ENCODE peak calls at places on chromosomes 6 and 20, in four cellular contexts. One of them, this sample, is unnamed.

GRCh38 chr6:128710305-128710704 is 172.6 kb upstream of the LAMA2 start:
- DNase-seq in GM12878: no peak
- DNase-seq in K562: no peak
- DNase-seq in HL-60: no peak
- DNase-seq in this sample: no peak

GRCh38 chr6:79384845-79385244 is 150.4 kb upstream of the HMGN3 start:
- DNase-seq in HL-60: no peak
- DNase-seq in K562: no peak
- DNase-seq in GM12878: no peak
- DNase-seq in this sample: no peak

GRCh38 chr6:31558631-31559500 is 11.5 kb downstream of the NFKBIL1 start:
- DNase-seq in HL-60: peak
- DNase-seq in GM12878: peak
- DNase-seq in K562: peak
- DNase-seq in this sample: peak

GRCh38 chr20:51156041-51156795 is 133.3 kb upstream of the KCNG1 start:
- DNase-seq in HL-60: no peak
- DNase-seq in GM12878: no peak
- DNase-seq in K562: no peak
- DNase-seq in this sample: no peak

GRCh38 chr6:39280247-39280731 is 33.9 kb downstream of the KCNK17 start:
- DNase-seq in GM12878: no peak
- DNase-seq in HL-60: no peak
- DNase-seq in K562: peak
- DNase-seq in this sample: no peak

GRCh38 chr20:21507275-21508229 is 6.3 kb downstream of the NKX2-2 start:
- DNase-seq in HL-60: no peak
- DNase-seq in GM12878: no peak
- DNase-seq in K562: no peak
- DNase-seq in this sample: peak

GRCh38 chr6:134637847-134638438 is 312.0 kb downstream of the ALDH8A1 start:
- DNase-seq in HL-60: no peak
- DNase-seq in K562: no peak
- DNase-seq in GM12878: no peak
- DNase-seq in this sample: no peak

GRCh38 chr6:83911278-83911677 is 51.8 kb downstream of the CYB5R4 start:
- DNase-seq in K562: no peak
- DNase-seq in GM12878: no peak
- DNase-seq in HL-60: no peak
- DNase-seq in this sample: no peak

GRCh38 chr6:156948807-156949206 is 171.6 kb downstream of the ARID1B start:
- DNase-seq in K562: no peak
- DNase-seq in HL-60: no peak
- DNase-seq in GM12878: no peak
- DNase-seq in this sample: no peak

GRCh38 chr20:56793916-56794315 is 164.8 kb downstream of the TFAP2C start:
- DNase-seq in GM12878: no peak
- DNase-seq in K562: no peak
- DNase-seq in HL-60: no peak
- DNase-seq in this sample: no peak

GRCh38 chr6:57324538-57324937 is 7.1 kb downstream of the PRIM2 start:
- DNase-seq in HL-60: no peak
- DNase-seq in GM12878: no peak
- DNase-seq in K562: no peak
- DNase-seq in this sample: no peak

GRCh38 chr6:44386929-44387345 is 569 bp upstream of the CDC5L start:
- DNase-seq in HL-60: no peak
- DNase-seq in K562: peak
- DNase-seq in GM12878: no peak
- DNase-seq in this sample: no peak

GRCh38 chr20:49276201-49276894 is 1.5 kb downstream of the ZNFX1 start:
- DNase-seq in GM12878: no peak
- DNase-seq in HL-60: peak
- DNase-seq in K562: no peak
- DNase-seq in this sample: no peak

GRCh38 chr20:35363190-35363589 is 48.6 kb downstream of the UQCC1 start:
- DNase-seq in HL-60: no peak
- DNase-seq in GM12878: no peak
- DNase-seq in K562: no peak
- DNase-seq in this sample: no peak

GRCh38 chr6:19525673-19526072 is 311.5 kb upstream of the ID4 start:
- DNase-seq in GM12878: no peak
- DNase-seq in HL-60: no peak
- DNase-seq in K562: no peak
- DNase-seq in this sample: no peak

GRCh38 chr20:24603454-24603853 is 134.0 kb downstream of the SYNDIG1 start:
- DNase-seq in K562: no peak
- DNase-seq in GM12878: no peak
- DNase-seq in HL-60: no peak
- DNase-seq in this sample: no peak

GRCh38 chr6:33577718-33578117 is 2.4 kb downstream of the BAK1 start:
- DNase-seq in K562: no peak
- DNase-seq in GM12878: no peak
- DNase-seq in HL-60: no peak
- DNase-seq in this sample: no peak

GRCh38 chr20:49496526-49497216 is 14.2 kb upstream of the KCNB1 start:
- DNase-seq in K562: no peak
- DNase-seq in HL-60: no peak
- DNase-seq in GM12878: no peak
- DNase-seq in this sample: no peak

GRCh38 chr6:46605091-46605797 is 47.4 kb downstream of the CYP39A1 start:
- DNase-seq in K562: no peak
- DNase-seq in HL-60: no peak
- DNase-seq in GM12878: peak
- DNase-seq in this sample: no peak

GRCh38 chr20:31790401-31790800 is 28.8 kb upstream of the MYLK2 start:
- DNase-seq in K562: no peak
- DNase-seq in GM12878: no peak
- DNase-seq in HL-60: no peak
- DNase-seq in this sample: no peak
- TF ChIP-seq POLR2AphosphoS5 in K562: no peak
- TF ChIP-seq POLR2AphosphoS5 in GM12878: no peak
- TF ChIP-seq POLR2AphosphoS5 in HL-60: no peak
- TF ChIP-seq POLR2AphosphoS5 in this sample: no peak

GRCh38 chr6:73738367-73739028 is 42.5 kb downstream of the CD109 start:
- DNase-seq in HL-60: no peak
- DNase-seq in GM12878: no peak
- DNase-seq in K562: no peak
- DNase-seq in this sample: no peak

GRCh38 chr6:73743556-73743955 is 47.6 kb downstream of the CD109 start:
- DNase-seq in HL-60: no peak
- DNase-seq in K562: no peak
- DNase-seq in GM12878: no peak
- DNase-seq in this sample: no peak

GRCh38 chr6:73742433-73742832 is 46.4 kb downstream of the CD109 start:
- DNase-seq in HL-60: no peak
- DNase-seq in K562: no peak
- DNase-seq in GM12878: no peak
- DNase-seq in this sample: no peak

GRCh38 chr6:73734843-73735453 is 38.9 kb downstream of the CD109 start:
- DNase-seq in GM12878: no peak
- DNase-seq in HL-60: no peak
- DNase-seq in K562: no peak
- DNase-seq in this sample: no peak

GRCh38 chr6:73739097-73739496 is 43.1 kb downstream of the CD109 start:
- DNase-seq in GM12878: no peak
- DNase-seq in K562: peak
- DNase-seq in HL-60: peak
- DNase-seq in this sample: no peak
- TF ChIP-seq SPI1 in GM12878: no peak
- TF ChIP-seq SPI1 in K562: no peak
- TF ChIP-seq SPI1 in HL-60: no peak
- TF ChIP-seq SPI1 in this sample: no peak

GRCh38 chr6:43007126-43007525 is 6.6 kb downstream of the MEA1 start:
- DNase-seq in K562: no peak
- DNase-seq in HL-60: no peak
- DNase-seq in GM12878: no peak
- DNase-seq in this sample: no peak
- TF ChIP-seq POLR2AphosphoS5 in K562: no peak
- TF ChIP-seq POLR2AphosphoS5 in HL-60: no peak
- TF ChIP-seq POLR2AphosphoS5 in GM12878: no peak
- TF ChIP-seq POLR2AphosphoS5 in this sample: no peak

DNA sequence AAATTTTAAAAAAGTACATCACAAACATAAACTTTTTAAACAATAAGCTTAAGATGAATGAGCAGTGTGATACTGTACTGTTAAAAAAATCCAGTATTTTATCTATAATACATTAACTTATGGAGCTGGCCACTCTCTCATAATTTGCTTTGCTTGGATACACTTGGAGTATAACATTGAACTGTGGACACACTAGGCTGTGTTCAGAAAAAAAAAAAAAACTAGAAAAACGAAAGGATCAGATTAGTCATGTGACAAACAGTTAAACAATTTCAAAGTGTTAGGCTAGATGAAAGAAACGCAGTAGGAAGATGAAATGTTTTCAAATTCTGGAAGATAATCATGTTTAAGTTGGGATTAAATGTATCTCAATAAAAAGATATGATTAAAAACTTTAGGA is 220.0 kb downstream of the GRIK2 start:
- DNase-seq in GM12878: no peak
- DNase-seq in K562: no peak
- DNase-seq in HL-60: no peak
- DNase-seq in this sample: no peak
- TF ChIP-seq SPI1 in GM12878: no peak
- TF ChIP-seq SPI1 in K562: no peak
- TF ChIP-seq SPI1 in HL-60: no peak
- TF ChIP-seq SPI1 in this sample: no peak

GRCh38 chr6:16559091-16559490 is 202.2 kb downstream of the ATXN1 start:
- DNase-seq in HL-60: no peak
- DNase-seq in GM12878: no peak
- DNase-seq in K562: no peak
- DNase-seq in this sample: no peak

GRCh38 chr6:16562498-16562897 is 198.8 kb downstream of the ATXN1 start:
- DNase-seq in HL-60: no peak
- DNase-seq in K562: no peak
- DNase-seq in GM12878: no peak
- DNase-seq in this sample: no peak

GRCh38 chr6:16568128-16568527 is 193.1 kb downstream of the ATXN1 start:
- DNase-seq in GM12878: no peak
- DNase-seq in K562: no peak
- DNase-seq in HL-60: no peak
- DNase-seq in this sample: no peak

GRCh38 chr6:16563628-16564240 is 197.5 kb downstream of the ATXN1 start:
- DNase-seq in HL-60: no peak
- DNase-seq in GM12878: no peak
- DNase-seq in K562: no peak
- DNase-seq in this sample: no peak

GRCh38 chr6:16564430-16564829 is 196.8 kb downstream of the ATXN1 start:
- DNase-seq in K562: no peak
- DNase-seq in HL-60: no peak
- DNase-seq in GM12878: no peak
- DNase-seq in this sample: no peak
- TF ChIP-seq POLR2AphosphoS5 in K562: no peak
- TF ChIP-seq POLR2AphosphoS5 in HL-60: no peak
- TF ChIP-seq POLR2AphosphoS5 in GM12878: no peak
- TF ChIP-seq POLR2AphosphoS5 in this sample: no peak

DNA sequence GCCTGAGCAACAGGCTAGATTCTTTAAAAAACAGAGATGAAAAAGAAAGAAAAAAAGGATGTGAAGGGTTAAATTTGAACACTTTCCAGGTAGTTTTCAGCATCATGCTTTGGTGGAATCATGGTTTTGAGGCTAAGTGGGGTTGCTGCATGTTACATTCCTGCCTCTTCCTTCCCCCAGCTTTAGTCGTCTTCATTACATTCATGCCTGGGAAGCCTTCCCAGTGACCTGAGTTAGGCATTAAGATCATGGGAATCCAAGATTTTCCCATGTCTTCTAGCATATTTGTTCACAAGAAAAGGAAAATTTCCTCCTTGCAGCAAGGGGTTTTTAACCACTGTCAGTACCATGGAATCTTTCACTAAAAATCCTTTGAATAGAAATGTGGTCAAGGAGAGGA is 12.0 kb downstream of the TPX2 start:
- DNase-seq in K562: no peak
- DNase-seq in HL-60: no peak
- DNase-seq in GM12878: no peak
- DNase-seq in this sample: no peak
- TF ChIP-seq SPI1 in K562: no peak
- TF ChIP-seq SPI1 in HL-60: no peak
- TF ChIP-seq SPI1 in GM12878: no peak
- TF ChIP-seq SPI1 in this sample: no peak

DNA sequence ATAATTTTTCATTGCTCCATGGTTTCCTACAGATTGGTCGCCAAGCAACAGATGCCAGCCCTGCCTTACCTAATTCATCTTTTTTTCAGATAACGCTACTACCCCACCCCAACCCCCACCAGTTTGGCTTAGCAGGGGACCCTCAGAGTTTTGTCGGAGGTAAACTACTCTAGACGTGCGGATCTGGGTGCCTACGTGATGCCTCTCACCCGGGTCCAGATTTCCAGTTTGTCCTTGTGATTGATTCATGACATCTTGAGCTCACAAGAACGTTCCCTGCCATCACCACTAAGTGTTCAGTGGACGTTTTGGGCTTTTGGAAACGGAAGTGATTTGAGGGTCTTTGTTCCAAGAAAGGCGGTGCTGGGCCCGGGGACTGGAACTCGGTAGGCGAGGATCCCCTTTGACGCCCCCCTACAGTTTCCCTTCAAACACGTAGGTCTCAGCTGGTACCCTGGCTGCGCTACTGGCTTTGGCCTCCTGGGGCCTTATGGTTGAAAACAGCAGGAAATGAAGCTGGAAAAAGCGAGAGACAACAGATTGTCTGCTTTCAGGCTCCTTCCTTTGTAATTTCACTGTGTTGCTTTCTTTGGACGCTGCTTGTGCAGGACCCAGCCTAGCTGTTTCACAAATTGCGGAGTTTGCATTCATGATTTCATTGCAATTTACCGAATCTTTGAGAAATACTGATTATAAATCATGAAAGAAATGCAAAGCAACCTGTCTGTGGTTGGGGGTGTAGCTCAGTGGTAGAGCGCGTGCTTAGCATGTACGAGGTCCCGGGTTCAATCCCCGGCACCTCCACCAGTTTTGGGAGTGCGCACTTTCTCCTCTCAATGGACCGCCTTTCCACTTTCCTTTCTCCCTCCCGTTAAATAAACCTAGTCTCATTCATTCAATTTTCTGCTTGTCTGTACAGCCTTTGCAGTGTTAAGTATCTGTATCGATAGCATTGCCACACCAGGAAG is 81.0 kb downstream of the GPX5 start:
- DNase-seq in K562: peak
- DNase-seq in HL-60: peak
- DNase-seq in GM12878: peak
- DNase-seq in this sample: peak
- TF ChIP-seq POLR2AphosphoS5 in K562: no peak
- TF ChIP-seq POLR2AphosphoS5 in HL-60: no peak
- TF ChIP-seq POLR2AphosphoS5 in GM12878: no peak
- TF ChIP-seq POLR2AphosphoS5 in this sample: no peak

GRCh38 chr6:29749668-29750067 is 26.4 kb downstream of the HLA-F start:
- DNase-seq in HL-60: no peak
- DNase-seq in GM12878: no peak
- DNase-seq in K562: no peak
- DNase-seq in this sample: no peak

GRCh38 chr6:29746846-29747687 is 23.8 kb downstream of the HLA-F start:
- DNase-seq in HL-60: no peak
- DNase-seq in GM12878: no peak
- DNase-seq in K562: no peak
- DNase-seq in this sample: no peak

GRCh38 chr6:29750709-29751108 is 27.5 kb downstream of the HLA-F start:
- DNase-seq in GM12878: no peak
- DNase-seq in HL-60: no peak
- DNase-seq in K562: no peak
- DNase-seq in this sample: no peak

GRCh38 chr6:29747688-29748250 is 24.5 kb downstream of the HLA-F start:
- DNase-seq in K562: peak
- DNase-seq in HL-60: no peak
- DNase-seq in GM12878: no peak
- DNase-seq in this sample: peak

GRCh38 chr6:29748391-29749352 is 25.4 kb downstream of the HLA-F start:
- DNase-seq in GM12878: no peak
- DNase-seq in HL-60: peak
- DNase-seq in K562: peak
- DNase-seq in this sample: peak
- TF ChIP-seq SPI1 in GM12878: no peak
- TF ChIP-seq SPI1 in HL-60: no peak
- TF ChIP-seq SPI1 in K562: no peak
- TF ChIP-seq SPI1 in this sample: no peak

This sample was measured in GM12891.